ENCODE peak calls at places on chromosomes 11 and 22, in six cellular contexts. C, I, Y, A, G and J are unnamed samples.

GRCh38 chr22:20571531-20572007 is 64.2 kb downstream of the MED15 start:
- DNase-seq in C (peak; percentile 74), I (peak; percentile 13), Y (peak; percentile 81), A (peak; percentile 77), G (peak; percentile 34), J (peak; percentile 82)

GRCh38 chr11:7651700-7652099 is 21.6 kb downstream of the CYB5R2 start:
- DNase-seq in C (no peak), I (no peak), Y (no peak), A (no peak), G (no peak), J (no peak)

GRCh38 chr11:59556115-59556882 is 45.0 kb downstream of the OR4D9 start:
- DNase-seq in C (no peak), I (no peak), Y (peak; percentile 59), A (peak; percentile 90), G (peak; percentile 92), J (peak; percentile 23)

GRCh38 chr11:4102711-4103110 is 8.1 kb downstream of the RRM1 start:
- DNase-seq in C (no peak), I (no peak), Y (no peak), A (no peak), G (no peak), J (no peak)

GRCh38 chr11:79520086-79520485 is 79.3 kb upstream of the TENM4 start:
- DNase-seq in C (no peak), I (no peak), Y (no peak), A (no peak), G (no peak), J (no peak)

GRCh38 chr11:114257621-114258558 is 38.3 kb upstream of the NNMT start:
- DNase-seq in C (no peak), I (no peak), Y (no peak), A (no peak), G (no peak), J (peak; percentile 63)

GRCh38 chr11:2376751-2377451 is at the start of gene CD81:
- DNase-seq in C (peak; percentile 90), I (no peak), Y (peak; percentile 80), A (peak; percentile 71), G (no peak), J (peak; percentile 97)

GRCh38 chr22:48811885-48812284 is 1015.8 kb downstream of the BRD1 start:
- DNase-seq in C (no peak), I (no peak), Y (no peak), A (no peak), G (no peak), J (no peak)

GRCh38 chr11:126189109-126189929 is 22.1 kb downstream of the RPUSD4 start:
- DNase-seq in C (no peak), I (no peak), Y (no peak), A (no peak), G (no peak), J (no peak)

GRCh38 chr11:62805991-62806441 is 776 bp upstream of the NXF1 start:
- DNase-seq in C (no peak), I (no peak), Y (no peak), A (peak; percentile 32), G (no peak), J (no peak)

GRCh38 chr22:39654959-39655579 is 84.5 kb downstream of the CACNA1I start:
- DNase-seq in C (peak; percentile 46), I (no peak), Y (no peak), A (no peak), G (no peak), J (peak; percentile 56)

GRCh38 chr11:65133724-65134123 is 595 bp downstream of the SYVN1 start:
- DNase-seq in C (no peak), I (no peak), Y (no peak), A (no peak), G (peak; percentile 44), J (no peak)

GRCh38 chr22:30301995-30302809 is 12.9 kb upstream of the CASTOR1 start:
- DNase-seq in C (no peak), I (no peak), Y (no peak), A (no peak), G (peak; percentile 85), J (no peak)

GRCh38 chr22:33576205-33576604 is 344.1 kb downstream of the LARGE1 start:
- DNase-seq in C (no peak), I (no peak), Y (no peak), A (no peak), G (no peak), J (no peak)

GRCh38 chr11:11577246-11577855 is 44.5 kb downstream of the GALNT18 start:
- DNase-seq in C (no peak), I (no peak), Y (no peak), A (no peak), G (peak; percentile 15), J (no peak)

GRCh38 chr11:31236052-31236652 is 133.4 kb downstream of the DCDC1 start:
- DNase-seq in C (no peak), I (no peak), Y (no peak), A (no peak), G (peak; percentile 20), J (no peak)

GRCh38 chr11:93840981-93841380 is 9.4 kb downstream of the VSTM5 start:
- DNase-seq in C (no peak), I (no peak), Y (no peak), A (no peak), G (no peak), J (no peak)

GRCh38 chr11:2209370-2209801 is 37.8 kb upstream of the TH start:
- DNase-seq in C (no peak), I (no peak), Y (no peak), A (no peak), G (no peak), J (no peak)

GRCh38 chr11:111627591-111627990 is 25.3 kb downstream of the SIK2 start:
- DNase-seq in C (no peak), I (no peak), Y (no peak), A (no peak), G (peak; percentile 40), J (no peak)

GRCh38 chr11:105670811-105671210 is 60.9 kb downstream of the GRIA4 start:
- DNase-seq in C (no peak), I (no peak), Y (no peak), A (no peak), G (no peak), J (no peak)

GRCh38 chr11:26457660-26458059 is 114.4 kb downstream of the MUC15 start:
- DNase-seq in C (no peak), I (no peak), Y (no peak), A (no peak), G (no peak), J (no peak)

GRCh38 chr11:113114452-113115027 is 153.3 kb downstream of the NCAM1 start:
- DNase-seq in C (peak; percentile 65), I (peak; percentile 24), Y (no peak), A (peak; percentile 4), G (peak; percentile 61), J (peak; percentile 45)

GRCh38 chr11:1070594-1071462 is 3.8 kb upstream of the MUC2 start:
- DNase-seq in C (no peak), I (no peak), Y (peak; percentile 41), A (no peak), G (no peak), J (no peak)

GRCh38 chr22:36616682-36617081 is 86.9 kb downstream of the CACNG2 start:
- DNase-seq in C (no peak), I (no peak), Y (no peak), A (no peak), G (no peak), J (no peak)

GRCh38 chr22:37156686-37157435 is 7.1 kb upstream of the IL2RB start:
- DNase-seq in C (no peak), I (no peak), Y (no peak), A (no peak), G (no peak), J (no peak)

GRCh38 chr11:75946531-75947530 is 131.8 kb downstream of the UVRAG start:
- DNase-seq in C (no peak), I (no peak), Y (no peak), A (no peak), G (peak; percentile 23), J (no peak)

GRCh38 chr11:68582416-68583046 is 101.8 kb upstream of the GAL start:
- DNase-seq in C (no peak), I (no peak), Y (no peak), A (no peak), G (peak; percentile 4), J (no peak)

GRCh38 chr11:18309691-18310090 is 12.2 kb downstream of the HPS5 start:
- DNase-seq in C (no peak), I (no peak), Y (no peak), A (no peak), G (no peak), J (no peak)

GRCh38 chr11:128572965-128573364 is 14.4 kb downstream of the ETS1 start:
- DNase-seq in C (no peak), I (no peak), Y (no peak), A (no peak), G (no peak), J (no peak)

GRCh38 chr11:79220171-79220570 is 220.7 kb downstream of the TENM4 start:
- DNase-seq in C (no peak), I (no peak), Y (no peak), A (no peak), G (peak; percentile 26), J (no peak)

GRCh38 chr11:19598456-19598855 is 114.2 kb upstream of the NAV2 start:
- DNase-seq in C (no peak), I (no peak), Y (no peak), A (no peak), G (no peak), J (no peak)